ENCODE peak calls at places on chromosomes 5 and 9, in five cellular contexts. One of them, this sample, is unnamed.

GRCh38 chr9:3647652-3648051 is 121.9 kb upstream of the RFX3 start:
- DNase-seq in NT2/D1: no peak
- DNase-seq in H1: no peak
- DNase-seq in HepG2: no peak
- DNase-seq in GM12878: no peak
- DNase-seq in this sample: no peak

GRCh38 chr5:38716516-38716915 is 129.3 kb upstream of the OSMR start:
- DNase-seq in NT2/D1: no peak
- DNase-seq in H1: no peak
- DNase-seq in HepG2: no peak
- DNase-seq in GM12878: no peak
- DNase-seq in this sample: no peak

GRCh38 chr9:134066923-134067851 is 639 bp downstream of the BRD3 start:
- DNase-seq in NT2/D1: no peak
- DNase-seq in H1: no peak
- DNase-seq in HepG2: no peak
- DNase-seq in GM12878: no peak
- DNase-seq in this sample: peak

GRCh38 chr5:116799401-116799800 is 224.8 kb upstream of the SEMA6A start:
- DNase-seq in NT2/D1: no peak
- DNase-seq in H1: no peak
- DNase-seq in HepG2: peak
- DNase-seq in GM12878: no peak
- DNase-seq in this sample: no peak

GRCh38 chr9:137396227-137396626 is 26.7 kb downstream of the EXD3 start:
- DNase-seq in NT2/D1: no peak
- DNase-seq in H1: no peak
- DNase-seq in HepG2: peak
- DNase-seq in GM12878: no peak
- DNase-seq in this sample: no peak

GRCh38 chr5:165138261-165138660 is 1632.8 kb downstream of the MAT2B start:
- DNase-seq in NT2/D1: peak
- DNase-seq in H1: no peak
- DNase-seq in HepG2: no peak
- DNase-seq in GM12878: no peak
- DNase-seq in this sample: no peak

GRCh38 chr9:13750061-13750460 is 470.6 kb upstream of the MPDZ start:
- DNase-seq in NT2/D1: no peak
- DNase-seq in H1: no peak
- DNase-seq in HepG2: no peak
- DNase-seq in GM12878: no peak
- DNase-seq in this sample: no peak

GRCh38 chr9:102867488-102867887 is 127.6 kb upstream of the CYLC2 start:
- DNase-seq in NT2/D1: no peak
- DNase-seq in H1: no peak
- DNase-seq in HepG2: peak
- DNase-seq in GM12878: no peak
- DNase-seq in this sample: no peak

GRCh38 chr5:43422143-43422542 is 10.0 kb upstream of the CCL28 start:
- DNase-seq in NT2/D1: no peak
- DNase-seq in H1: no peak
- DNase-seq in HepG2: peak
- DNase-seq in GM12878: no peak
- DNase-seq in this sample: no peak

GRCh38 chr5:170563808-170564207 is 60.0 kb downstream of the KCNIP1 start:
- DNase-seq in NT2/D1: no peak
- DNase-seq in H1: no peak
- DNase-seq in HepG2: no peak
- DNase-seq in GM12878: no peak
- DNase-seq in this sample: no peak

GRCh38 chr9:72454871-72455471 is 66.4 kb upstream of the TMC1 start:
- DNase-seq in NT2/D1: peak
- DNase-seq in H1: no peak
- DNase-seq in HepG2: peak
- DNase-seq in GM12878: no peak
- DNase-seq in this sample: no peak

GRCh38 chr5:153619706-153620105 is 129.2 kb downstream of the GRIA1 start:
- DNase-seq in NT2/D1: no peak
- DNase-seq in H1: no peak
- DNase-seq in HepG2: no peak
- DNase-seq in GM12878: no peak
- DNase-seq in this sample: no peak

GRCh38 chr5:122152266-122152900 is 23.0 kb downstream of the ZNF474 start:
- DNase-seq in NT2/D1: no peak
- DNase-seq in H1: no peak
- DNase-seq in HepG2: no peak
- DNase-seq in GM12878: no peak
- DNase-seq in this sample: no peak

GRCh38 chr5:132425009-132425937 is 55.8 kb downstream of the SLC22A5 start:
- DNase-seq in NT2/D1: no peak
- DNase-seq in H1: peak
- DNase-seq in HepG2: no peak
- DNase-seq in GM12878: peak
- DNase-seq in this sample: no peak

GRCh38 chr5:1041225-1042186 is 32.9 kb downstream of the NKD2 start:
- DNase-seq in NT2/D1: no peak
- DNase-seq in H1: no peak
- DNase-seq in HepG2: no peak
- DNase-seq in GM12878: no peak
- DNase-seq in this sample: no peak

GRCh38 chr5:1670342-1670741 is 129.3 kb downstream of the MRPL36 start:
- DNase-seq in NT2/D1: no peak
- DNase-seq in H1: no peak
- DNase-seq in HepG2: no peak
- DNase-seq in GM12878: no peak
- DNase-seq in this sample: no peak

GRCh38 chr9:123894822-123895221 is 35.1 kb downstream of the DENND1A start:
- DNase-seq in NT2/D1: no peak
- DNase-seq in H1: no peak
- DNase-seq in HepG2: no peak
- DNase-seq in GM12878: no peak
- DNase-seq in this sample: no peak

GRCh38 chr9:130498298-130498917 is 53.6 kb downstream of the ASS1 start:
- DNase-seq in NT2/D1: no peak
- DNase-seq in H1: no peak
- DNase-seq in HepG2: peak
- DNase-seq in GM12878: no peak
- DNase-seq in this sample: no peak

GRCh38 chr9:23826120-23826629 is at the start of gene ELAVL2:
- DNase-seq in NT2/D1: peak
- DNase-seq in H1: peak
- DNase-seq in HepG2: no peak
- DNase-seq in GM12878: peak
- DNase-seq in this sample: peak

GRCh38 chr9:131320031-131320685 is 30.6 kb downstream of the PLPP7 start:
- DNase-seq in NT2/D1: no peak
- DNase-seq in H1: no peak
- DNase-seq in HepG2: no peak
- DNase-seq in GM12878: no peak
- DNase-seq in this sample: no peak

GRCh38 chr5:374631-375335 is 53.3 kb downstream of the AHRR start:
- DNase-seq in NT2/D1: no peak
- DNase-seq in H1: peak
- DNase-seq in HepG2: no peak
- DNase-seq in GM12878: no peak
- DNase-seq in this sample: no peak

GRCh38 chr9:16721972-16722371 is 148.5 kb downstream of the BNC2 start:
- DNase-seq in NT2/D1: no peak
- DNase-seq in H1: no peak
- DNase-seq in HepG2: no peak
- DNase-seq in GM12878: no peak
- DNase-seq in this sample: no peak

GRCh38 chr5:73966411-73966810 is 340.4 kb downstream of the ARHGEF28 start:
- DNase-seq in NT2/D1: no peak
- DNase-seq in H1: no peak
- DNase-seq in HepG2: no peak
- DNase-seq in GM12878: no peak
- DNase-seq in this sample: no peak

GRCh38 chr9:132575005-132575609 is 7.3 kb upstream of the BARHL1 start:
- DNase-seq in NT2/D1: peak
- DNase-seq in H1: peak
- DNase-seq in HepG2: peak
- DNase-seq in GM12878: no peak
- DNase-seq in this sample: peak

GRCh38 chr5:137753227-137753985 is 757 bp downstream of the HNRNPA0 start:
- DNase-seq in NT2/D1: no peak
- DNase-seq in H1: no peak
- DNase-seq in HepG2: no peak
- DNase-seq in GM12878: no peak
- DNase-seq in this sample: peak

GRCh38 chr9:137058651-137059234 is 4.9 kb upstream of the ENTPD2 start:
- DNase-seq in NT2/D1: no peak
- DNase-seq in H1: no peak
- DNase-seq in HepG2: no peak
- DNase-seq in GM12878: no peak
- DNase-seq in this sample: no peak

GRCh38 chr5:163649522-163649921 is 144.1 kb downstream of the MAT2B start:
- DNase-seq in NT2/D1: no peak
- DNase-seq in H1: no peak
- DNase-seq in HepG2: peak
- DNase-seq in GM12878: no peak
- DNase-seq in this sample: no peak

GRCh38 chr5:174145821-174146220 is 100.3 kb downstream of the NSG2 start:
- DNase-seq in NT2/D1: peak
- DNase-seq in H1: no peak
- DNase-seq in HepG2: no peak
- DNase-seq in GM12878: no peak
- DNase-seq in this sample: no peak

GRCh38 chr9:89664896-89665329 is 60.1 kb downstream of the GADD45G start:
- DNase-seq in NT2/D1: no peak
- DNase-seq in H1: no peak
- DNase-seq in HepG2: no peak
- DNase-seq in GM12878: no peak
- DNase-seq in this sample: no peak

GRCh38 chr9:89969881-89970639 is 365.2 kb downstream of the GADD45G start:
- DNase-seq in NT2/D1: no peak
- DNase-seq in H1: no peak
- DNase-seq in HepG2: no peak
- DNase-seq in GM12878: no peak
- DNase-seq in this sample: no peak

GRCh38 chr5:94376672-94377345 is 241.6 kb downstream of the KIAA0825 start:
- DNase-seq in NT2/D1: no peak
- DNase-seq in H1: no peak
- DNase-seq in HepG2: no peak
- DNase-seq in GM12878: no peak
- DNase-seq in this sample: peak

GRCh38 chr5:64649512-64649911 is 40.8 kb upstream of the SHISAL2B start:
- DNase-seq in NT2/D1: peak
- DNase-seq in H1: no peak
- DNase-seq in HepG2: no peak
- DNase-seq in GM12878: no peak
- DNase-seq in this sample: no peak

DNA sequence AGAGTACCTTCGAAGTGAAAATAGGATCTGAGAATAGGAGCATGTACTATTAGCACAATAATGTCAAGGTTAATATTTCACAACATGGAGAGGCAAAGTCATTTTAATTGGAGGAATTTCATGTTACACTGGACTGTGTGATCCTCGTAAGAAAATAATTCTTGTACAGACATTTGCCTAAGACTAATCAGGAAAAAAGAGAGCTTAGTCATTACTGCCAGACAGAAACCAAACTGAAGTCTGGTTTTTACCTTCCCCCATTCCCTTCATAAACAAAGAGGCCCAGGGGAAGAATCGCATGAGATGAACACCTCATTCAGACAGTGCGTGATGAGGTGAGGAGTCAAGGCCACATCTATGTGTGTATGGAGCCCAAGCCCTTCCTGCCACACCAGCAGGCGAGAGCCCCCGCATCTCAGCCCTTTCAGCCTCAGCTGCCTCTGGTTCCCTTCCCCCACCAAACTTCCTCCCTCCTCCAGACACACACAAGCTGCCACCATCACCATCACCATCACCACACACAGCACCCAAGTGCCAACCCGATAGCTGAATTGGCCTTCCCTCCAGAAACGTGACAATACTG is 135.8 kb upstream of the ABCA1 start:
- DNase-seq in NT2/D1: no peak
- DNase-seq in H1: no peak
- DNase-seq in HepG2: peak
- DNase-seq in GM12878: no peak
- DNase-seq in this sample: no peak
- TF ChIP-seq SUZ12 in NT2/D1: no peak
- TF ChIP-seq SUZ12 in H1: no peak
- TF ChIP-seq SUZ12 in HepG2: no peak
- TF ChIP-seq SUZ12 in GM12878: no peak
- TF ChIP-seq SUZ12 in this sample: no peak

GRCh38 chr5:36054646-36055045 is 12.0 kb downstream of the UGT3A2 start:
- DNase-seq in NT2/D1: no peak
- DNase-seq in H1: no peak
- DNase-seq in HepG2: no peak
- DNase-seq in GM12878: no peak
- DNase-seq in this sample: no peak
- TF ChIP-seq SUZ12 in NT2/D1: no peak
- TF ChIP-seq SUZ12 in H1: no peak
- TF ChIP-seq SUZ12 in HepG2: no peak
- TF ChIP-seq SUZ12 in GM12878: no peak
- TF ChIP-seq SUZ12 in this sample: no peak

GRCh38 chr5:149002053-149002452 is 60.8 kb downstream of the SH3TC2 start:
- DNase-seq in NT2/D1: peak
- DNase-seq in H1: no peak
- DNase-seq in HepG2: peak
- DNase-seq in GM12878: no peak
- DNase-seq in this sample: no peak
- TF ChIP-seq SUZ12 in NT2/D1: no peak
- TF ChIP-seq SUZ12 in H1: no peak
- TF ChIP-seq SUZ12 in HepG2: no peak
- TF ChIP-seq SUZ12 in GM12878: no peak
- TF ChIP-seq SUZ12 in this sample: no peak

GRCh38 chr5:135222771-135223170 is 176.3 kb downstream of the MACROH2A1 start:
- DNase-seq in NT2/D1: no peak
- DNase-seq in H1: no peak
- DNase-seq in HepG2: no peak
- DNase-seq in GM12878: no peak
- DNase-seq in this sample: no peak

GRCh38 chr5:135220394-135221186 is 178.4 kb downstream of the MACROH2A1 start:
- DNase-seq in NT2/D1: no peak
- DNase-seq in H1: peak
- DNase-seq in HepG2: no peak
- DNase-seq in GM12878: no peak
- DNase-seq in this sample: no peak

GRCh38 chr5:135222171-135222681 is 176.8 kb downstream of the MACROH2A1 start:
- DNase-seq in NT2/D1: no peak
- DNase-seq in H1: no peak
- DNase-seq in HepG2: no peak
- DNase-seq in GM12878: no peak
- DNase-seq in this sample: no peak

GRCh38 chr5:135221187-135221473 is 177.9 kb downstream of the MACROH2A1 start:
- DNase-seq in NT2/D1: no peak
- DNase-seq in H1: no peak
- DNase-seq in HepG2: no peak
- DNase-seq in GM12878: no peak
- DNase-seq in this sample: no peak

DNA sequence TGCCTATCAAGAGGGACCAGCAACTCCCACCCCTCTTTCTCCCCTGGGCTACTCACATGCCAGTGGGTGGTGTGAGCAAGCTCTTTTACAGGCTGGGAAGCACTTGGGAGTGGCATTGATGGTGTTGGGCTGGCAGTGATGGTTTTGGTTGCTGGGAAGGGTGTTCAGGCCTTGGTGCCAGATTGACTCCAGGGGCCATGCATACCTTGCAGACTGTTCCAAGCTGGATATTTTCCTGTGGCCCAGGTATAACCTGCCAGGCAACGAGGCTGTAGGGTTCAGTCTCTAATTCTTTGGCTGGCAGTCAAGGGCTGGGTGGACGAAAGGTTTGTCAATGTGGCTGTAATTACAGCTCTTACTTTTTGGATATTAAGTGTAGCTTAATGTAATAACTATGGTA is 177.3 kb downstream of the MACROH2A1 start:
- DNase-seq in NT2/D1: no peak
- DNase-seq in H1: peak
- DNase-seq in HepG2: no peak
- DNase-seq in GM12878: no peak
- DNase-seq in this sample: no peak
- TF ChIP-seq SUZ12 in NT2/D1: no peak
- TF ChIP-seq SUZ12 in H1: no peak
- TF ChIP-seq SUZ12 in HepG2: no peak
- TF ChIP-seq SUZ12 in GM12878: no peak
- TF ChIP-seq SUZ12 in this sample: no peak

This sample was measured in HEK293T.